ENCODE peak calls at places on chromosomes 5 and 9, in eight cellular contexts. T, N, R, X, A, Q, D and G are unnamed samples. For H3K4me1, the result is how much of the 10 kb centered on the place peaks cover.

GRCh38 chr9:134215709-134216448 is 51.5 kb upstream of the RNU6ATAC start:
- DNase-seq in D (peak), A (peak), N (no peak), Q (no peak), T (no peak), R (peak), X (no peak), G (no peak)

GRCh38 chr5:102911973-102912372 is 156.9 kb downstream of the PAM start:
- DNase-seq in Q (no peak), A (no peak), D (no peak), T (peak), N (no peak), X (no peak), R (no peak), G (no peak)

GRCh38 chr9:110536802-110537201 is 42.7 kb downstream of the SVEP1 start:
- DNase-seq in X (no peak), N (no peak), Q (peak), D (no peak), R (no peak), T (peak), A (no peak), G (no peak)

GRCh38 chr5:83503662-83504061 is 32.1 kb downstream of the VCAN start:
- DNase-seq in X (no peak), D (no peak), Q (no peak), A (no peak), N (no peak), T (no peak), R (no peak), G (no peak)

GRCh38 chr5:3595102-3595961 is at the start of gene IRX1:
- DNase-seq in D (no peak), R (no peak), N (peak), Q (no peak), X (no peak), T (no peak), A (no peak), G (no peak)

GRCh38 chr9:101172671-101173070 is 144.1 kb downstream of the PLPPR1 start:
- DNase-seq in X (no peak), N (no peak), D (no peak), R (no peak), T (no peak), A (no peak), Q (no peak), G (no peak)

GRCh38 chr9:86321373-86321772 is 32.8 kb downstream of the TUT7 start:
- DNase-seq in X (no peak), Q (no peak), R (no peak), D (no peak), T (peak), N (no peak), A (no peak), G (no peak)

GRCh38 chr9:79492092-79492995 is 79.4 kb upstream of the TLE4 start:
- DNase-seq in D (no peak), Q (no peak), X (no peak), R (no peak), A (no peak), N (no peak), T (peak), G (no peak)

GRCh38 chr5:2134543-2135299 is 252.0 kb upstream of the IRX4 start:
- DNase-seq in X (no peak), A (no peak), R (no peak), Q (no peak), T (peak), D (no peak), N (no peak), G (no peak)

GRCh38 chr5:57804007-57804444 is 321.4 kb upstream of the ACTBL2 start:
- DNase-seq in A (no peak), T (no peak), N (no peak), X (no peak), D (no peak), R (no peak), Q (no peak), G (no peak)

GRCh38 chr9:127555830-127556820 is 56.0 kb upstream of the STXBP1 start:
- DNase-seq in X (no peak), R (peak), A (peak), Q (peak), D (peak), T (peak), N (peak), G (no peak)
- H3K4me3 ChIP-seq in X (no peak), R (no peak), A (no peak), Q (no peak), D (no peak), T (no peak), N (no peak), G (no peak)

GRCh38 chr9:128096614-128097013 is 28.6 kb downstream of the SLC25A25 start:
- DNase-seq in D (no peak), Q (no peak), X (no peak), A (no peak), N (no peak), T (no peak), R (no peak), G (no peak)

GRCh38 chr9:128094166-128094949 is 26.3 kb downstream of the SLC25A25 start:
- DNase-seq in R (peak), T (peak), A (peak), N (peak), D (peak), Q (peak), X (no peak), G (peak)

GRCh38 chr9:128097156-128098016 is 29.4 kb downstream of the SLC25A25 start:
- DNase-seq in A (no peak), X (no peak), R (no peak), T (no peak), Q (no peak), D (no peak), N (no peak), G (no peak)

GRCh38 chr9:128093016-128093415 is 25.0 kb downstream of the SLC25A25 start:
- DNase-seq in Q (no peak), A (peak), T (no peak), R (no peak), D (no peak), N (no peak), X (no peak), G (no peak)

DNA sequence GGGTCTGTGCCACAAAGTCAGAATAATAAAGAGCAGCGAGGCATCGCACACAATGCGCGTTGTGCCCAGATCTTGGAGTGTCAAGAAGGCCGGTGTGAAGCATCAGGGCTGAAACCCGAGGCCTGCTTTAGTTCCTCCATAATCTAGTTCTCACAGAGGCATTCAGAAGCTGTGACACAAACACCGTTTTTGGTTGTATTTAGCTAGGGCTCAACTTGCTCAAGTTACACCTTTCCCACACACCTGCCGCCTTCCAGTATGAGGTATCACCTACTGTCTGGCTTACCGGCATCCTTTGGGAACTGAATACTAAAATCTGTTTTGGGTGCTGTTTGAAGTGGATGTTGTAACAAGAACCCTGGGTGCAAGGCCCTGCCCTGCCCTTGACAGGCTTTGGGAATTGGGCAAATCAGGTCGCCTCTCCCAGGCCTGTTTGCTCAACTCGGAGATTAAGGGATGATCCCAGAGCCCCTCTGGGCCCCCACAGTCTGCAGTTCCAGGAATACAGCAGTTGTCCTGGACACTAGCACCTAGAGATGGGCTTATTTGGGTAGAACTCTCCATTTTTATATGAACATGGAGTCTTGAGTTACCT is 27.0 kb downstream of the SLC25A25 start:
- DNase-seq in N (no peak), Q (no peak), D (no peak), A (no peak), T (no peak), R (no peak), X (no peak), G (no peak)
- H3K4me1 ChIP-seq in N (under half), Q (half or more), D (half or more), A (half or more), T (under half), R (half or more), X (under half), G (under half)

DNA sequence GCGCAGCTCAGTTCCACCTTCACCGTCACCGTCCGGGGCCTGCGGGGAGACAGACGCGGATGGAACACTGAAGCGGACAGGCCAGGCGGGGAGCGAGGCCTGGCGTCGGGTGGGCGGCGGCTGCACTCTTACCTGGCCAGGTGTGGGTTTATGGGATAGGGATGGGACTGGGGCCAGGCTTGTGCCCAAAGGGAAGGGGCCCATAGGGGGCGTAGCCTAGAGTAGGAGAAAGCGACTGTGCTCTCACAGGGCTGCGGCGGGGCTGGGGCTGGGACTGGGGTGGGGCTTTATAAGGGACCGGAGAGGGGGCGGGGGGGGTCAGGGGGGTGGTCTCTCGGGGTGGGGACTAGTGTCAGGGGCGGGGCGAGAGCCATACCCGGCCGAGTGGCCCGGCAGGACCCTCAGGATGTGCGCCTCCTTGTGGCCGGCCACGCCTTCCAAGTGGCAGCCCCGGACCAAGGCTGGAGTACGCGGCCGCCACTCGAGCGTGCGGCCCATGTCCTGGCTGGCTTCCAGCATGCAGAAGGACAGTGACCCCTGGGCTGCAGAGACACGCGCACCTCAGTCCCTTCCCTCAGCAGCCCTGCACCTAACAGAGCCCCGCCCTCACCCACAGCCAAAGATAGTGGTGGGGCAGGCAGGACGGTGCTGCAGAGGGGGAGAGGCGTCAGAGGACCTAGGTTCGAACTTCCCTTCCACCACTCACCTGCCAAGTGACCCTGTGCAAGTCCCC is 22.8 kb downstream of the FPGS start:
- DNase-seq in X (no peak), R (no peak), A (no peak), T (no peak), Q (no peak), D (peak), N (no peak), G (peak)
- TF ChIP-seq CTCF in X (peak), R (peak), A (no peak), T (peak), Q (peak), D (peak), N (no peak), G (peak)

DNA sequence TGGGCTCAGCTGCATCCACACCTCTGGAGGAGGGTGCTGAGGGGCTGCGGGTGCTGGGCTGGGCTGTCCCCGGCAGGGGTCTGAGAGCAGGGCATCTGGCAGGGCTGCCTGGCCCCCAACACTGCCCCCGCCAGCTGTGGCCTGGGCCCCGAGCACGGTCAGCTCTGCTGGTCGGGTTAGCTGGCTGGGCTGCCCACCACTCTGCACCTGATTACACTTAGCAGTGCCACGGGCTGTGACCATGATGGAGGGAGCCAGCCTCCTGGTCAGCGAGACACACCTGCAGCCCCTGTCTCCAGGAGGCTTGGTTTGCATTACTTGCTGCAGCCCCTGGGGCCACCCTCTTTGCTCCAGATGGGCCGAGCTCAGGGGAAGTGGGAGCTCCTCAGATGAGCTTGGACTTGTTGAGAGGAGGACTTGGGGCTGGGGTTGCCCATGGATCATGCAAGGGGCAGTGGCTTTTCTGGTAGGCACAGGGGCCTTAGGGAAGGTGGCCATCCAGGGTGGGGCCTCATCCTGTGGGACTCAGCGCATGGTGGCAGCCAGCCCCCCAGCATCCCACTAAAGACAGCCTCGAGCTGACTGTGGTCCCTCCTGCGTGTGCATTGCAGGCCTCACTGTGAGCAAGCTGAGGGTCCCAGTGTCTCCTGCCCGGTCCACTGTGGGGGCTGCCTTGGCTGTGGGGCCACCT is 132.0 kb upstream of the FAM120A start:
- DNase-seq in A (no peak), N (no peak), Q (no peak), R (no peak), D (no peak), T (no peak), X (no peak), G (no peak)
- H3K4me3 ChIP-seq in A (no peak), N (no peak), Q (no peak), R (no peak), D (no peak), T (no peak), X (no peak), G (no peak)

DNA sequence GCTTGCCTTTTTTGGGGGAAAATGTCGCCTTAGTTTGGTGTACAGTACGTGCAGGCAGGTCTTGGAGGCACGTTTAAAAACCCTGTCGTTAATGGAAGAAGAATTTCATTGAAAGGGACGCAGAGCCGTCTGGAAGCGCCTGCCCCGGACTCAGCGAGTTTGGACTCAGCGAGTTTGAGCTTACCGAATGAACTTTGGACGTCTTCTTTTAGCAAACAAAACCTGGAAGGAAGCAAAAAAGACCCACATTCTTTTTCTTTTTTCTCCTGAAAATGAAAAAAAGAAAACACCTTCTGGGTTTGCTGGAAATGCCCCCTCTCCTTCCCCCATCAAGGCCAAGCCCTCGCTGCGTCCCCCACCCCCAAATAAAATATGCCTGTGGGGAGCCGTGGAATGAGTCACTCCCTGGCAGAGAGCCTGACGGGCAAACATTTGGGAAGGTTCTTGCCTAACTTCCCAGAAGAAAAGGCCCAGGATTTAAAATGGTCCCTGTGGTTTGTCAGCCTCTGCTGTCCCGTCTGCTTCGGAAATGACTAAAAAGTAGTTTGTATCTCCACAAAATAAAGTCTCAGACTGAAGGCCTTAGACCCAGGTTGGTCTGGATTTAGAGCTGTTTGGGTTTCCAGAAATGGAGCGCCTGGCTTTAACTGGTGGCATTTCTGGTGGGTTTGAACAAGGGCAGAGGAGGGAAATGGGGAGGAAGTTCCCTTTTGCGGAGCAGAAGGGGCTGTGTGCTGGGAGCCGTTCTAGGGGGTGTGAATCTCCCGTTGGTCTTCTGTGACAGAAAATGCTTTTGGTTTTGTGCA is 1.7 kb downstream of the NEK6 start:
- DNase-seq in X (no peak), R (peak), N (peak), A (no peak), D (peak), Q (peak), T (peak), G (no peak)
- H3K4me1 ChIP-seq in X (under half), R (under half), N (under half), A (under half), D (half or more), Q (half or more), T (under half), G (under half)

DNA sequence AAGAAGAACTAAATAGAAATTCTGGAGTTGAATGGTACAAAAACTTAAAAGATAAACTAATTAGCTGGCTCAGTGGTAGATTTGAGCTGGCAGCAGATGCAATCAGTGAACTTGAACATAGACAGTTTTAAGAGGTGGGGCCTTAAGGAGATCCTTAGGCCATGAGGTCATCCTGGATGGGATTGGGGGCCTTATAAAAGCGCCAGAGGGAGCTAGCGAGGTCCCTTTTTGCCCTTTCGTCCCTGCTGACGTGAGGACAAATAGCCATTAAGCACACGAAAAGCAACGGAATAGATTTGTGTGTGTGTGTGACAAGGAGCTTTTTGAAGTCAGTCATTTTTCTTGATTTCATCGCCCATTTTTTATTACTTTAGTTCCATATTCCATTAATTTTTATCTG is 83.3 kb downstream of the ZNF354C start:
- DNase-seq in D (no peak), N (no peak), T (no peak), A (no peak), Q (no peak), X (peak), R (no peak), G (no peak)
- TF ChIP-seq CTCF in D (no peak), N (no peak), T (no peak), A (no peak), Q (no peak), X (no peak), R (no peak), G (no peak)

GRCh38 chr9:137035507-137035834 is 3.6 kb upstream of the FUT7 start:
- DNase-seq in Q (no peak), R (no peak), N (no peak), T (no peak), A (no peak), D (no peak), X (no peak), G (no peak)

GRCh38 chr9:137034039-137034708 is 2.3 kb upstream of the FUT7 start:
- DNase-seq in D (peak), Q (no peak), A (no peak), N (no peak), X (no peak), T (no peak), R (no peak), G (no peak)

GRCh38 chr9:137032893-137033292 is 1.0 kb upstream of the FUT7 start:
- DNase-seq in Q (no peak), A (no peak), R (peak), X (no peak), T (no peak), D (no peak), N (no peak), G (no peak)

GRCh38 chr9:137035937-137036336 is 4.0 kb upstream of the FUT7 start:
- DNase-seq in Q (no peak), X (no peak), D (no peak), A (no peak), N (no peak), T (no peak), R (no peak), G (no peak)

DNA sequence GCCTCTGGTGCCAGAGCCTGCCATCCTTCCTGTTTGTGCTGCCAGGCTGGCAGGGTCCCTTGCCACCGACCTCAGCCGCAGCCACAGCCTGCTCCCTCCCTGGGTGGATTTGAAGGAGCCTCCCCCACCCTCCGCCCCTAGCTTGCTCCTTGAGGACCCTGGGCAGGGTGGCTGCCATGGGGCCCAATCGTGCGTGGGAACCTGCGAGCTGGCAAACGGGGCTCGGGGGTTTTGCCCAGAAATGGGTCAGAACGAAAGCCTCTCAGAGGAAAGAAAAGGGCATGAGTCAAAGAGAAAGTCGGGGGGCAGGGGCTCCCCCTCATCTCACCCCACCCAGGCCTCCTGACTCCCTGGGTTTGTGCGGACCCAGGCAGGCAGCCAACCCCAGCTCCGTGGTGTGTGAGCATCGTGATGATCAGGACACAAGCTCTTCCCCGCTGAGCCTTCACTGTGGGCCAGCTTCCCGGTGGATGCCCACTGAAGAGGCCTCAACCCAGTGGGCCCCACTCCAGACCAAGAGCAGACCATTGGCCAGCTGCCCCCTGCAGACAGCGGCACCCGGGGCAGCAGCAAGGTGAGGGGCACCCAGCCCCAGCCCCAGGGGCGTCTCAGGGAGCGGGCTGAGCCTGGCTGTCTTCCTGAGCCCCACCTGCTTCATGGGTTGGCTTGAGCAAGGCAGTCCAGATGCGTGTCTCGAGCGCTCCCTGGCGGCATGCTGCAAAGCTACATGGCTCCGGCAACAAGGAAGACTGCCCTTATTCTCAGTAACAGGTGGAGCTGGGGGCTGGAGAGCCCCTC is 3.0 kb upstream of the FUT7 start:
- DNase-seq in X (peak), T (peak), Q (peak), A (peak), D (peak), R (peak), N (peak), G (peak)
- H3K4me3 ChIP-seq in X (no peak), T (peak), Q (no peak), A (peak), D (no peak), R (no peak), N (no peak), G (peak)